ENCODE peak calls at places on chromosomes 11 and 22, in eight cellular contexts. N is esophagus squamous epithelium, W is nephron progenitor cell, Q is uterus, T is pancreas, F is fibroblast of lung, L is AG04450, A is IMR-90. J is an unnamed sample.

GRCh38 chr11:1751999-1752906 is 1.9 kb upstream of the IFITM10 start:
- DNase-seq in N (no peak), W (no peak), Q (no peak), T (no peak), F (no peak), L (no peak), A (no peak), J (no peak)

GRCh38 chr11:96338910-96339703 is 3.9 kb downstream of the MAML2 start:
- DNase-seq in N (no peak), W (no peak), Q (no peak), T (no peak), F (peak), L (no peak), A (peak), J (no peak)

GRCh38 chr11:1222491-1223345 is at the start of gene MUC5B:
- DNase-seq in N (no peak), W (peak), Q (no peak), T (no peak), F (no peak), L (no peak), A (no peak), J (peak)

GRCh38 chr22:38657248-38657909 is 941 bp downstream of the CBY1 start:
- DNase-seq in N (no peak), W (peak), Q (no peak), T (peak), F (peak), L (no peak), A (no peak), J (no peak)

GRCh38 chr11:12552677-12553076 is 121.5 kb upstream of the TEAD1 start:
- DNase-seq in N (no peak), W (no peak), Q (peak), T (no peak), F (peak), L (peak), A (peak), J (no peak)

GRCh38 chr11:2800655-2801531 is 84.7 kb downstream of the CDKN1C start:
- DNase-seq in N (no peak), W (no peak), Q (peak), T (peak), F (no peak), L (no peak), A (no peak), J (peak)

GRCh38 chr11:72856551-72857342 is 42.5 kb downstream of the ATG16L2 start:
- DNase-seq in N (no peak), W (no peak), Q (no peak), T (no peak), F (peak), L (no peak), A (no peak), J (no peak)

GRCh38 chr11:61671527-61671926 is 8.7 kb upstream of the DAGLA start:
- DNase-seq in N (no peak), W (no peak), Q (no peak), T (peak), F (no peak), L (no peak), A (no peak), J (no peak)

GRCh38 chr22:30435674-30436126 is 10.1 kb downstream of the MTFP1 start:
- DNase-seq in N (no peak), W (no peak), Q (peak), T (no peak), F (no peak), L (no peak), A (no peak), J (no peak)

GRCh38 chr22:36922097-36922608 is 8.7 kb downstream of the CSF2RB start:
- DNase-seq in N (no peak), W (peak), Q (no peak), T (no peak), F (no peak), L (no peak), A (no peak), J (no peak)

GRCh38 chr11:81070948-81071347 is 1630.1 kb upstream of the TENM4 start:
- DNase-seq in N (no peak), W (no peak), Q (no peak), T (no peak), F (no peak), L (no peak), A (no peak), J (no peak)

GRCh38 chr11:113602483-113602882 is 103.6 kb downstream of the TMPRSS5 start:
- DNase-seq in N (no peak), W (no peak), Q (no peak), T (no peak), F (no peak), L (no peak), A (no peak), J (no peak)

GRCh38 chr22:47663615-47664605 is 901.5 kb downstream of the TBC1D22A start:
- DNase-seq in N (no peak), W (no peak), Q (no peak), T (no peak), F (no peak), L (no peak), A (no peak), J (peak)

GRCh38 chr11:130531061-130531460 is 82.6 kb downstream of the ADAMTS15 start:
- DNase-seq in N (no peak), W (no peak), Q (no peak), T (no peak), F (peak), L (no peak), A (no peak), J (no peak)

GRCh38 chr11:26599421-26599820 is 27.4 kb upstream of the MUC15 start:
- DNase-seq in N (no peak), W (no peak), Q (no peak), T (no peak), F (peak), L (no peak), A (no peak), J (no peak)

GRCh38 chr22:36162127-36163034 is 1.8 kb upstream of the APOL3 start:
- DNase-seq in N (no peak), W (no peak), Q (no peak), T (no peak), F (no peak), L (no peak), A (no peak), J (no peak)

GRCh38 chr11:25901415-25901814 is 430.5 kb upstream of the ANO3 start:
- DNase-seq in N (no peak), W (no peak), Q (no peak), T (no peak), F (no peak), L (no peak), A (no peak), J (no peak)

DNA sequence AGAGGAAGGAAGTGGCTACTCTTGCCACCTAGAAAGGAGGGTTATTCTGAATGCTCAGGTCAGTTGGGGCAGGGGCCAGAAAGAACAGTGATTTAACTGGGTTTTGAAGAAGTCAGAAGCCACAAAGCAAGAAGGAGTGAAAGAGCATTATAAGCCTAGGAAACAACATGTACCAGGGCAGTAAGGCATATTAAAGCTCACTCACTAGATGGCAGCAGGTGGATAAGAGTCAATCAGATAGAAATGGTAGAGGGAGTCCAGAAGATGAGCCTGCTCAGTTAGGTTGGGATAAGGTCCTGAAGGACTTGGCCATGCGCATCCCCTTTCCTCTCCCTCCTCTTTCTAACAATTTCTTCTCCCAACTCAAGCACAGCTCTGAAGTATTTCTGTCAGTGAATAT is 22.0 kb upstream of the PATE1 start:
- DNase-seq in N (no peak), W (no peak), Q (no peak), T (no peak), F (peak), L (no peak), A (peak), J (no peak)
- TF ChIP-seq CTCF in N (no peak), W (no peak), Q (no peak), T (no peak), F (peak), L (no peak), A (no peak), J (peak)

DNA sequence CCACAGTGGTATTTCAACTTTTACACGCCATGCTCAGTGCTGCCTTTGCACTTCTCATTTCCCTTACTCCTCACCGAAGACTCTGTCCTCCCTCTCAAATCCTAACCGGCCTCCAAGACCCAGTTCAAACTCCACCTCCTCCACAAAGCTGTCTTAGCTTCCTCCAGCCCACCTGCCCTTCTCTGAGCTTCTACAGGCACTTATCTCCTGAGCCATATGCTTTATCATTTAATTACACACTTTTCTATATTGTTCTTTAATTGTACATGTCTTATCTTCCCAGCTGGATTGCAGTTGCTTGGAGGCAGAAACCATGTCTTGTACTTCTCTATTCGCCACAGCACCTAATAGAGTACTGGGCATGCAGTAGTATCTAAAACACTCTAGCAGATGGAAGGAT is 11.4 kb downstream of the TRIM29 start:
- DNase-seq in N (no peak), W (no peak), Q (no peak), T (no peak), F (no peak), L (no peak), A (no peak), J (no peak)
- TF ChIP-seq CTCF in N (no peak), W (no peak), Q (no peak), T (no peak), F (no peak), L (no peak), A (no peak), J (no peak)

GRCh38 chr22:27715078-27715477 is 86.5 kb downstream of the MN1 start:
- DNase-seq in N (no peak), W (no peak), Q (no peak), T (no peak), F (no peak), L (no peak), A (no peak), J (no peak)
- TF ChIP-seq CTCF in N (peak), W (no peak), Q (no peak), T (no peak), F (no peak), L (peak), A (peak), J (peak)

DNA sequence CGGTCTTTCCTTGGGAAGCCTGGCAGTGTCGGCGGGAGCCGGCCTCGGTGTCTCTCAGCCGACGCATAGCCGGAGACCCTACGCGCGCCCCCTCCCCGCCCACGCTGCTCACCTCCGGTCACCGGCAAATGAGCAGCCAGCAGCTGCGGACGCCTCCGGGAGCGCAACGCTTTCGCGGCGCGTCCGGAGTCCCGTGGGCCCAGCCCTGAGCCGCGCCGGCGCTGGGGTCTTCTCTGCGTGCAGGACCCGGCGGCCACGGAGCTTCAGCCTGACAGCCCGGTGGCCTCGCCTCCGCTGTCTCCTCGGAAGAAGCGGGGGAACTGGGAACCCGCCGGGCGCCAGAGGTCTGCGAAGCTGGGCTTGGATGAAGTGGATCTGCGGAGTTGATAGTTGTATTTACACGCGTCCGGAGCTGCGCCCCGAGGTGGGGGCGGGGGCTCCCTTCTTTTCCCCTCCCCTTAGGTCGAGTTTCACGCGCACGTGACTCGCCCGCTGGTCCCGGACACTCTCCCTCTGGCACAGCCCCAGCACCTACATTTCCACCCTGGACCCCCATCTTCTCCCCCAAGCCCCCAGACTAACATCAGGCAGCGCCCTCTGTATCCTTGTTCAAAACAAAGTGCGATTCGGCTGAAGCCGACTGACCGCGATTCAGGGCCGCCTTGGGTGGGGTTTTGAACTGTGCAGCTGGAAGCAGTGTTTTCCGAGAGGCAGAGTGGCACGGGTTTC is at the start of gene SLC43A1:
- DNase-seq in N (no peak), W (peak), Q (peak), T (peak), F (peak), L (no peak), A (peak), J (no peak)
- TF ChIP-seq CTCF in N (no peak), W (no peak), Q (peak), T (no peak), F (peak), L (no peak), A (no peak), J (peak)

DNA sequence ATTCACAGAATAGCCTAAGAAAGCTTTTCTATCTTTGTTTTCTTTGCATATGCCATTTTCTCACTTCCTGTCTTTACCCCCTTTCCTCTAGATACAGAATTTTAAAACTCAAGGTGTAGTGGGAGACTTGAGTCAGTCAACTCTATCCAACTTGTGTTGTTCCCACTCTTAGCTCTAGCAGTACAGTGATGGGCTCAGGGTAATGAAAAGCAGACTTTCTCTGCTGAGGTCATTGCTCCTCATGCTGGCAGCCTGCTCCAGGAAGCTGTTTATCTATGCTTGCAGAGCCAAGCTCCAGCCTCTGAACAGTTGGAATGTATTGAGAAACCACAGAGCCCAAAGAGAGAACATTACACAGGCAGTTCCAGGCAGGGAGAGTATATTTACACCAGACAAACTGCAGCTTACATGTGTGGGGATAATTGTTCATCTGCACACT is 68.1 kb downstream of the CSTPP1 start:
- DNase-seq in N (no peak), W (no peak), Q (peak), T (peak), F (peak), L (peak), A (peak), J (peak)
- TF ChIP-seq CTCF in N (no peak), W (no peak), Q (no peak), T (no peak), F (no peak), L (no peak), A (no peak), J (no peak)

GRCh38 chr22:28001171-28001835 is 82.2 kb upstream of the PITPNB start:
- DNase-seq in N (no peak), W (no peak), Q (no peak), T (no peak), F (no peak), L (no peak), A (no peak), J (no peak)

GRCh38 chr22:28000361-28000760 is 81.3 kb upstream of the PITPNB start:
- DNase-seq in N (no peak), W (no peak), Q (no peak), T (no peak), F (no peak), L (no peak), A (no peak), J (no peak)

GRCh38 chr22:28002863-28003565 is 84.0 kb upstream of the PITPNB start:
- DNase-seq in N (no peak), W (no peak), Q (no peak), T (no peak), F (no peak), L (no peak), A (no peak), J (no peak)

GRCh38 chr22:28004021-28004420 is 85.0 kb upstream of the PITPNB start:
- DNase-seq in N (no peak), W (no peak), Q (no peak), T (no peak), F (no peak), L (no peak), A (no peak), J (no peak)

GRCh38 chr22:28002181-28002700 is 83.2 kb upstream of the PITPNB start:
- DNase-seq in N (no peak), W (no peak), Q (no peak), T (no peak), F (no peak), L (no peak), A (no peak), J (no peak)
- TF ChIP-seq CTCF in N (no peak), W (no peak), Q (no peak), T (no peak), F (no peak), L (no peak), A (no peak), J (no peak)

DNA sequence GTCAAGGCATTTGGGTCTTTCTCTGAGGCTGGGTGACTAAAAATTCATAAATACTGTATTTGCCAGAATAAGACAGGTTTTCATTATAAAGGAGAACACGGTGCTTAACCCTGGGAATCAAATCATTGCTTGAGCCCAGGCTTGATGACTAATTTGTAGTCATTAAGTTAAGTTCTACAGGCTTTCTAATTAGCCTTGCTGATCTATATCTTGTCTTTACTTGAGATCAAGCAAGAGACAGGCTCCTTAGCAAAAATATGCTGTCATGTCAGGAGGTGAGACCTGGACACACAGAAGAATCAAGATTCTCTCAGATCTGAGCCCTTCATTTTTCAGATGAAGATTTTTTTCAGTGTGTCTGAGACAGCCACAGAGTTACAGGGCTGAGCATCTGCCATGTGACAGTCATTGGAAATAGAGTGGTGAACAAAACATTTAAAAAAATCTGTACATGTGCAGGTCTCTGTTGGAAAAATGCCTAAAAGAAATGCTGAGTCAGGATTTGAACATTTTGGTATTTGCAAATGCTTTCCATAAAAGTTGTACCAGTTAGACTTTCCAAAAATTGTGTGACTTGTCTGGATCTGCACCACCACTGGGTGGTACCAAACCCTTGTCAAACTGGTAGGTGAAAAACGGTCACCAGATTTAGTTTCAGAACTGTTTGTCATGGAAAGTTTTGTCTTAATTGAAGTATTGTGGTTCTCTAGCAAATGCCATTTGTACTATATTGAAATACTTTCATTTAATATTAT is 14.7 kb downstream of the ACAT1 start:
- DNase-seq in N (no peak), W (no peak), Q (no peak), T (no peak), F (peak), L (no peak), A (peak), J (no peak)
- TF ChIP-seq CTCF in N (no peak), W (no peak), Q (no peak), T (no peak), F (no peak), L (no peak), A (no peak), J (peak)

GRCh38 chr22:43826142-43827093 is 14.3 kb upstream of the EFCAB6 start:
- DNase-seq in N (no peak), W (no peak), Q (no peak), T (peak), F (peak), L (no peak), A (peak), J (peak)
- TF ChIP-seq CTCF in N (peak), W (no peak), Q (no peak), T (no peak), F (peak), L (peak), A (peak), J (peak)

GRCh38 chr22:17888855-17889254 is 114.6 kb upstream of the BID start:
- DNase-seq in N (no peak), W (peak), Q (no peak), T (no peak), F (peak), L (no peak), A (peak), J (no peak)
- TF ChIP-seq CTCF in N (no peak), W (peak), Q (peak), T (no peak), F (no peak), L (peak), A (peak), J (peak)